ENCODE peak calls at places on chromosomes 1 and 21, in seven cellular contexts. C is GM23248; T is CD8-positive, alpha-beta memory T cell; A is pancreas; S is heart left ventricle; Y is heart right ventricle; H is aorta. M is an unnamed sample. For H3K4me1, H3K27me3 and H3K36me3, the result is how much of the 10 kb centered on the place peaks cover.

GRCh38 chr1:160651428-160652064 is 4.7 kb upstream of the SLAMF1 start:
- DNase-seq in A (no peak), T (no peak), S (no peak), H (no peak), C (no peak), Y (no peak), M (no peak)

GRCh38 chr1:223712184-223712855 is at the start of gene CAPN2:
- DNase-seq in A (peak), Y (peak), T (peak), S (peak), H (peak), C (peak), M (peak)

GRCh38 chr1:37828410-37829074 is 20.5 kb upstream of the YRDC start:
- DNase-seq in C (no peak), S (no peak), Y (no peak), T (no peak), A (no peak), H (no peak), M (no peak)

GRCh38 chr1:9985001-9985400 is 12.0 kb upstream of the RBP7 start:
- DNase-seq in T (no peak), S (no peak), H (no peak), Y (no peak), C (no peak), A (no peak), M (no peak)

GRCh38 chr1:165424454-165425283 is 20.3 kb downstream of the RXRG start:
- DNase-seq in C (peak), A (no peak), Y (peak), S (peak), H (no peak), T (no peak), M (peak)

GRCh38 chr1:185238447-185238846 is 78.6 kb downstream of the IVNS1ABP start:
- DNase-seq in T (no peak), C (peak), Y (no peak), A (no peak), H (no peak), S (no peak), M (no peak)

GRCh38 chr1:40352126-40352525 is 21.4 kb upstream of the SMAP2 start:
- DNase-seq in C (no peak), H (no peak), T (no peak), S (no peak), Y (no peak), A (no peak), M (no peak)

GRCh38 chr1:36126005-36126716 is 1.1 kb upstream of the COL8A2 start:
- DNase-seq in A (no peak), C (no peak), S (no peak), T (no peak), Y (no peak), H (no peak), M (no peak)

GRCh38 chr1:204084247-204084772 is 11.4 kb downstream of the SOX13 start:
- DNase-seq in T (no peak), C (no peak), A (peak), H (no peak), S (no peak), Y (no peak), M (no peak)

GRCh38 chr21:29025328-29025713 is 853 bp downstream of the USP16 start:
- DNase-seq in A (no peak), T (no peak), Y (no peak), H (no peak), C (peak), S (no peak), M (no peak)

GRCh38 chr1:227449051-227449450 is 114.3 kb upstream of the ZNF678 start:
- DNase-seq in S (no peak), T (no peak), C (peak), A (no peak), Y (no peak), H (no peak), M (no peak)

GRCh38 chr1:207938016-207938415 is 27.1 kb upstream of the CD34 start:
- DNase-seq in Y (no peak), A (no peak), C (peak), T (no peak), S (no peak), H (peak), M (no peak)

GRCh38 chr1:230866171-230866811 is 2.0 kb downstream of the C1orf198 start:
- DNase-seq in H (no peak), Y (no peak), T (no peak), C (peak), S (no peak), A (no peak), M (no peak)

GRCh38 chr1:38558055-38558454 is 301.5 kb downstream of the RRAGC start:
- DNase-seq in C (no peak), A (no peak), T (no peak), H (no peak), Y (no peak), S (no peak), M (no peak)

GRCh38 chr21:38760017-38760761 is 45.5 kb upstream of the ETS2 start:
- DNase-seq in H (no peak), S (no peak), Y (no peak), C (peak), A (no peak), T (no peak), M (no peak)

GRCh38 chr1:207944571-207944970 is 33.6 kb upstream of the CD34 start:
- DNase-seq in T (no peak), S (no peak), H (no peak), A (no peak), C (peak), Y (no peak), M (no peak)

GRCh38 chr1:215710340-215710971 is 143.4 kb downstream of the KCTD3 start:
- DNase-seq in A (no peak), S (no peak), T (no peak), Y (no peak), H (no peak), C (peak), M (no peak)

GRCh38 chr1:94971491-94971924 is 44.6 kb upstream of the CNN3 start:
- DNase-seq in T (no peak), S (no peak), A (no peak), H (no peak), C (peak), Y (no peak), M (no peak)

GRCh38 chr1:111476761-111477309 is 3.1 kb downstream of the C1orf162 start:
- DNase-seq in Y (no peak), C (no peak), H (no peak), T (peak), S (no peak), A (no peak), M (no peak)

GRCh38 chr1:21875621-21876063 is 61.5 kb downstream of the HSPG2 start:
- DNase-seq in S (no peak), C (no peak), A (no peak), Y (peak), T (no peak), H (no peak), M (peak)

GRCh38 chr1:187276677-187277076 is 447.9 kb downstream of the PLA2G4A start:
- DNase-seq in S (no peak), A (no peak), H (no peak), T (no peak), Y (no peak), C (no peak), M (no peak)

GRCh38 chr1:228697209-228698016 is 37.9 kb upstream of the RHOU start:
- DNase-seq in A (peak), Y (peak), H (peak), C (peak), T (no peak), S (no peak), M (peak)

GRCh38 chr21:27045281-27045985 is 78.5 kb upstream of the ADAMTS5 start:
- DNase-seq in A (no peak), S (no peak), C (peak), H (no peak), Y (no peak), T (no peak), M (no peak)

GRCh38 chr1:226397011-226397926 is 10.6 kb downstream of the PARP1 start:
- DNase-seq in C (no peak), A (no peak), Y (no peak), H (no peak), S (no peak), T (no peak), M (no peak)

GRCh38 chr1:54163051-54163450 is 10.3 kb upstream of the CDCP2 start:
- DNase-seq in H (no peak), Y (no peak), C (no peak), T (no peak), S (no peak), A (no peak), M (no peak)

GRCh38 chr1:76303348-76303712 is 228.8 kb downstream of the ST6GALNAC3 start:
- DNase-seq in Y (no peak), H (no peak), C (no peak), A (no peak), S (no peak), T (no peak), M (no peak)

GRCh38 chr1:17016317-17016661 is 4.6 kb upstream of the ATP13A2 start:
- DNase-seq in H (no peak), A (no peak), Y (no peak), T (no peak), S (no peak), C (peak), M (no peak)

GRCh38 chr1:63865561-63865960 is 91.7 kb downstream of the ROR1 start:
- DNase-seq in C (no peak), H (no peak), Y (no peak), T (no peak), S (no peak), A (no peak), M (no peak)

GRCh38 chr1:172682812-172683211 is 23.9 kb downstream of the FASLG start:
- DNase-seq in A (no peak), C (no peak), S (no peak), T (no peak), Y (no peak), H (no peak), M (no peak)

GRCh38 chr1:172680244-172680643 is 21.3 kb downstream of the FASLG start:
- DNase-seq in C (no peak), S (no peak), Y (no peak), A (no peak), T (no peak), H (no peak), M (no peak)

GRCh38 chr1:172680733-172681275 is 21.9 kb downstream of the FASLG start:
- DNase-seq in Y (no peak), H (no peak), A (no peak), T (no peak), S (no peak), C (no peak), M (no peak)

DNA sequence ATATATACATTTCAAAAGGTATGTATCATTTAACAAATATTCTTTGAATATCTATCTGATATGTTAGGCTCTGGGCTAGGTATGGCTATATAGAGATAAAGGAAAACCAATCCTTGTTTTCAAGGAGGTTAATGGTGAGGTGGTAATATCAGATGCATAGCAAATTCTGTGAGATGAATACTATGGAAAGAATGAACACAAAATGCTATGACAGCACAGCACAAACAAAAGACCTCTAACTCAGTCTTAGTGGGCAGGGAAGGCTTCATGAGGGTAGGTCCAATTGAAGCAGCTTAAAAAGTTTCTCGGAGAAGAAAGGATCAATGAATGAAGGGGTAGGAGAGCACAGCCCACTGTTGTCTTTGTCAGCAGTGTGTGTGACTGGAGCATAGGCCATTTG is 27.2 kb downstream of the FASLG start:
- DNase-seq in T (no peak), A (no peak), C (no peak), Y (no peak), S (no peak), H (no peak), M (no peak)
- H3K4me1 ChIP-seq in T (under half), A (under half), C (under half), Y (under half), S (under half), H (under half), M (under half)

GRCh38 chr1:157932082-157932481 is 61.4 kb upstream of the KIRREL1 start:
- DNase-seq in A (no peak), S (no peak), T (no peak), H (no peak), Y (no peak), C (peak), M (no peak)
- H3K27me3 ChIP-seq in A (under half), S (under half), T (under half), H (under half), Y (under half), C (under half), M (under half)

GRCh38 chr1:8365661-8366362 is 47.9 kb downstream of the SLC45A1 start:
- DNase-seq in H (peak), A (no peak), T (no peak), S (peak), Y (no peak), C (no peak), M (no peak)

GRCh38 chr1:8363764-8364301 is 45.9 kb downstream of the SLC45A1 start:
- DNase-seq in T (no peak), H (peak), S (peak), C (no peak), A (no peak), Y (no peak), M (no peak)

GRCh38 chr1:8363186-8363585 is 45.3 kb downstream of the SLC45A1 start:
- DNase-seq in C (no peak), Y (no peak), A (no peak), H (peak), S (peak), T (no peak), M (no peak)

GRCh38 chr1:8362701-8363101 is 44.8 kb downstream of the SLC45A1 start:
- DNase-seq in S (peak), H (peak), T (no peak), Y (no peak), A (no peak), C (no peak), M (peak)

DNA sequence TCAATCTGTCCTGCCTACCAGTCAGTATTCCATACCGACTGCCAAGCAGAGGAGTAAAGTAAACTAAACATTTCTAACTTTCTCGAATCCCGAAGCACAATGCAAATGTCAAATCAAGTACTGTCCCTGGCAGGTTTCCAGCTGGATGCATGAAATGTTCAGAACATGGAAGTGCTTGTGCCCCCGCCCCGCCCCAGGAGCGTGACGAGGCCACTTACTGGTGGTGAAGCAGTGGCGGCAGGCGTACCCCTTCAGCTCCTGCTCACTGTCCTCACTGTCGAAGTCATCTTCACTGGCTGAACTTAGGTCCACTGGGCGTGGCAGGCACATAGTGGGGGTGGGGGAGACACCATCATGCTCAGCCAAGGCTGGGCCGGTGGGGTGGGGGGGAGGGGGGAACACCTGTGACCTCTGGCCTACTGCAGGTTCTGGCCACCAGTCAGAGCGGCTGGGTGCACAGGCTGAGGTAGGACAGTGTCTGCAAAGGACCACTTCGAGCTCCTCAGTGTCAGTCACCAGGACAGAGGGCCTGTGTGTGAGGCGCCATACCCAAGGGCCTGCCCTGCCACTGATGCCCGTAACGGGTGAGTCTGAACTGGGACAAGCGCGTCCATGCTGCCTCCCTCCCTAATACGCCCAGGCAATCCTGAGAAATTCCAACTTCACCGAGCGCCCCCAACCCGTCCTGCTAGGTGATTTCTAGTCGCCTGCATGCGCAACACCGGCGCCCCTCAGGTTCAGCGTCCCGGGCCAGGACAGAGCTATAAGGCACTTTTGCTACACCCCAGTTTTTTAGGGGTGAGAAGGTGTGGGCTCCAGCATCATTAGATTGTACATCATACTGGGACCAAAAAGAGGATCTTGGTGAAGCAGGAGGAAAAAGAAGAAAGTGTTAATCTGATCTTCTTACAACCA is 46.9 kb downstream of the SLC45A1 start:
- DNase-seq in S (peak), T (no peak), Y (peak), C (no peak), A (no peak), H (peak), M (peak)
- H3K36me3 ChIP-seq in S (under half), T (under half), Y (under half), C (under half), A (under half), H (under half), M (under half)

DNA sequence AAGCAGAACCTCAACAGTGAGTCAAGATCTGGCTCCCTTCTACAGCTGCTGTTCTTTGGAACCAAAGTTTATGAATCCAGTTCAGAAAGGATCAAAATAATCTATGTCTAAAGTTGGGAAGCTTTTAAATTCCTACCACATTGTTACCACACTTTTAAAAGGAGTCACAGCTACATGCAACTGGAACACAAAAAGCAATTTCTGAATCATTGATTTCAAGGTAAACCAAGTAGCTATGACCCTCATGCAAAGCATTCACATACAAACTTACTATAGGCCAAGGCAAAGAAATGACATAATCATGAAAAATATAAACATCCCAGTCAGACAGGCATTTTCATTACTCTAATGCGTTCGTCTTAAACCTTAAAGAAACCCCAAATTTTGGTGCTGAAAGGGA is 3.5 kb downstream of the SIPA1L2 start:
- DNase-seq in T (no peak), H (no peak), C (no peak), S (no peak), A (no peak), Y (no peak), M (no peak)
- H3K4me1 ChIP-seq in T (under half), H (under half), C (under half), S (under half), A (under half), Y (under half), M (under half)

DNA sequence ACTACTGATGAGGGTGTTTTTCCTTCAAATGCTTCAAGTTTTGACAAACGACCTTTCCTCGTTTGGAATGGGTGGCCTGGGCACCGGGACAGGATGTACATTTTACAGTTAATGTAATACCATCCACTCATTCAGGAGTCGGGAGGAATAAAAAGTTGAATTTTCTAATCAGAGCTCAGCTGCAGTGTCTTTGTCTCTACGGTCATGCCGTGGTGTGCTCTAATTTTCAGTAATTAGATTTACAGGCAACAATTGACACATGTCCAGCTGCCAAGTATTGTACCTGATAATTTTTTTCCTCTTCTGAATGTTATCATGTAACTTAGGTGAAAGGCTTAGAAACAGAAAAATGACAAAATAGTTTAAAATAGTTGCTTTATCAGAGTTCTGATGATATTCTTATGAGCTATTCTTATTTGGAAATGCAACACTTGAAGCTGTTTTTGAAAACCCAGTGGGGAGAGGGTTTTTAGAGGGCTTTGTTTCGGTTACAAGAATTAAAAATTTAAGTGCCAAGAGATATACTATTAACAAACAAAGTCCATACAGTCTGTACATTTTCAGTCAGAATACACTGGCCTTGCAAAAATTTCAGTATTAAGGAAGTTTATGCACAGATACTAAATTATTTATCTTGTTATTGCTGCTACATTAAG is 1.0 kb downstream of the CDKN2C start:
- DNase-seq in C (peak), H (no peak), A (no peak), S (no peak), T (no peak), Y (no peak), M (no peak)
- H3K27me3 ChIP-seq in C (under half), H (under half), A (under half), S (under half), T (under half), Y (under half), M (under half)

GRCh38 chr1:31669786-31670582 is 25.3 kb upstream of the PEF1 start:
- DNase-seq in H (peak), T (no peak), A (peak), C (no peak), S (peak), Y (peak), M (peak)
- H3K36me3 ChIP-seq in H (under half), T (under half), A (under half), C (under half), S (under half), Y (under half), M (under half)

GRCh38 chr1:112701227-112702066 is 5.5 kb downstream of the RHOC start:
- DNase-seq in A (no peak), C (no peak), H (no peak), Y (no peak), T (no peak), S (no peak), M (no peak)
- H3K4me1 ChIP-seq in A (under half), C (under half), H (under half), Y (half or more), T (under half), S (under half), M (half or more)

DNA sequence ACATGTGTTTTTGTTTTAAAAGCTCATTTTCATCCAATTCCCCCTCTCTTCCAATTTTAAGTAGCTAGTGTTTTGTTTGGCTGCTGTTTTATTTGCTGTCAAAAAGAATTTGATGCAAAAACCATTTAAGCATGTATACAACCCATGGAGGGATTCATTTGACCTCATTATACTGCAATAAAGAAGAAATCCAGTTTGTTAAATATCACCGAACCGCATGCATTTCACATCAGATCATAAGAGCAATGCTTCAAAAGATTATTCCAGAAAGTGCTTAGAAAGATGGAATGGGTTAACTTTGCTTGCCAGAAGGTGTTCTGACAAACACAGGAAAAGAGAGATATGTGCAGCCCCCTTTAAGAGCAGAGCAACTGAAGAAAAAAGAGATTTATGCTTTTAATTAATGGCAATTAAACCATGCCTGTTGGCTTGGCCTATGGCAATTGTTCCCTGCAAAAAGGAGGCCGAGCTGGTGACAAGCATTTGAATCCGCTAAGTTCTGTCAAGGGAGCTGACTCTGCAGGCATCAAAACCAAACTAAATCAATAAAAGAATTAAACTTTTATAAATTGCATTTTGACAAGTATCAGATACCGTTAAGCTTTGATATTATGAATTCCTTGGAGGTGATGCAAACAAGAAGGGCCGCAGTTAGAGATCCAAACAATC is 14.4 kb upstream of the BARHL2 start:
- DNase-seq in A (no peak), H (no peak), T (no peak), Y (no peak), S (no peak), C (no peak), M (no peak)
- H3K27me3 ChIP-seq in A (under half), H (under half), T (half or more), Y (half or more), S (half or more), C (half or more), M (under half)